ENCODE peak calls at places on chromosomes 13 and 19, in ten cellular contexts. L, M, U, Q, T, Z, D, V, S and N are unnamed samples.

GRCh38 chr13:72530471-72530870 is 197.0 kb downstream of the MZT1 start:
- DNase-seq in L (no peak), M (no peak), U (no peak), Q (no peak), T (peak), Z (no peak), D (no peak), V (no peak), S (no peak), N (no peak)

GRCh38 chr19:4971424-4971793 is 2.5 kb downstream of the KDM4B start:
- DNase-seq in L (no peak), M (no peak), U (no peak), Q (peak), T (peak), Z (no peak), D (peak), V (no peak), S (no peak), N (peak)

GRCh38 chr13:113401452-113402415 is 37.8 kb upstream of the GRTP1 start:
- DNase-seq in L (no peak), M (no peak), U (no peak), Q (no peak), T (no peak), Z (peak), D (no peak), V (no peak), S (no peak), N (no peak)

GRCh38 chr13:84273163-84273562 is 390.9 kb upstream of the SLITRK1 start:
- DNase-seq in L (no peak), M (no peak), U (no peak), Q (no peak), T (no peak), Z (no peak), D (no peak), V (no peak), S (no peak), N (no peak)

GRCh38 chr19:13154911-13155471 is 4.8 kb downstream of the IER2 start:
- DNase-seq in L (peak), M (no peak), U (peak), Q (peak), T (peak), Z (peak), D (peak), V (no peak), S (peak), N (peak)

GRCh38 chr19:5585461-5586299 is 17.9 kb upstream of the TINCR start:
- DNase-seq in L (no peak), M (no peak), U (no peak), Q (peak), T (no peak), Z (no peak), D (peak), V (no peak), S (no peak), N (no peak)

GRCh38 chr19:13981021-13981420 is 25.1 kb downstream of the RFX1 start:
- DNase-seq in L (no peak), M (no peak), U (no peak), Q (no peak), T (no peak), Z (no peak), D (no peak), V (no peak), S (no peak), N (no peak)

GRCh38 chr19:50147462-50148423 is 15.3 kb downstream of the IZUMO2 start:
- DNase-seq in L (peak), M (peak), U (peak), Q (peak), T (peak), Z (peak), D (peak), V (peak), S (peak), N (peak)

GRCh38 chr19:18481505-18482222 is 40.2 kb downstream of the ELL start:
- DNase-seq in L (no peak), M (no peak), U (no peak), Q (no peak), T (no peak), Z (no peak), D (no peak), V (no peak), S (no peak), N (no peak)

GRCh38 chr13:55199132-55199531 is 1941.6 kb upstream of the PRR20A start:
- DNase-seq in L (no peak), M (no peak), U (no peak), Q (no peak), T (peak), Z (no peak), D (no peak), V (no peak), S (peak), N (no peak)

GRCh38 chr13:30276178-30276577 is 31.2 kb downstream of the KATNAL1 start:
- DNase-seq in L (no peak), M (no peak), U (no peak), Q (no peak), T (no peak), Z (no peak), D (no peak), V (no peak), S (no peak), N (no peak)

GRCh38 chr13:34076943-34077703 is 259.2 kb downstream of the RFC3 start:
- DNase-seq in L (no peak), M (no peak), U (no peak), Q (no peak), T (peak), Z (no peak), D (no peak), V (no peak), S (peak), N (peak)
- H3K27ac ChIP-seq in L (no peak), M (no peak), U (no peak), Q (no peak), T (peak), Z (no peak), D (no peak), V (no peak), S (no peak), N (peak)

DNA sequence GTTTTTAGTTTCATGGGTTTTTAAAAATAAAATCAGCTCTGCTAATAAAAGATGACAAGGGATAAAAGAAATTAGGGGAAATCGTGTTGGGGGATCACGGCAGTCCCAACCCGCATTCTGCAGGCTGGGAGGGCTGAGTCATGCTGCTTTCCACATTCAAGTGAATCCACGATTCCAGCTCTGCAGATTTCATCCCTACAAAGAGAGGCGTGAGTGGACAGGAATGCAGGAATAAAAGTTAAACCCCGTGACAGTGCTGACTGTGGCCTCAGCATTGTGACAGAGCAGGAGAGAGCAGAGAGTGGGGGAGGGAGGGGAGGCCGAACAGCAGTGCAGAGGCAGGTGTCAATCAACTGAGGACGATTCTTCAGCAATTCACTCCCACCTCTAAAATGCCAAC is 66.5 kb upstream of the RAP2A start:
- DNase-seq in L (no peak), M (peak), U (no peak), Q (no peak), T (no peak), Z (no peak), D (no peak), V (no peak), S (peak), N (peak)
- H3K27ac ChIP-seq in L (no peak), M (peak), U (no peak), Q (no peak), T (no peak), Z (no peak), D (no peak), V (no peak), S (no peak), N (peak)

GRCh38 chr19:8571006-8571411 is 6.2 kb downstream of the MYO1F start:
- DNase-seq in L (no peak), M (no peak), U (peak), Q (peak), T (peak), Z (no peak), D (peak), V (no peak), S (no peak), N (peak)
- H3K27ac ChIP-seq in L (no peak), M (no peak), U (peak), Q (peak), T (peak), Z (no peak), D (peak), V (no peak), S (no peak), N (peak)

GRCh38 chr19:42327381-42327780 is 1.9 kb downstream of the MEGF8 start:
- DNase-seq in L (no peak), M (no peak), U (no peak), Q (no peak), T (no peak), Z (no peak), D (no peak), V (no peak), S (no peak), N (no peak)

GRCh38 chr19:42325896-42326771 is 699 bp downstream of the MEGF8 start:
- DNase-seq in L (no peak), M (no peak), U (peak), Q (peak), T (no peak), Z (no peak), D (no peak), V (no peak), S (no peak), N (peak)

GRCh38 chr19:42325308-42325895 is at the start of gene MEGF8:
- DNase-seq in L (peak), M (peak), U (peak), Q (peak), T (peak), Z (peak), D (peak), V (peak), S (peak), N (peak)

GRCh38 chr19:42328854-42329253 is 3.4 kb downstream of the MEGF8 start:
- DNase-seq in L (no peak), M (no peak), U (no peak), Q (no peak), T (no peak), Z (no peak), D (no peak), V (no peak), S (no peak), N (no peak)

GRCh38 chr19:42326969-42327368 is 1.5 kb downstream of the MEGF8 start:
- DNase-seq in L (no peak), M (no peak), U (no peak), Q (no peak), T (no peak), Z (no peak), D (no peak), V (no peak), S (no peak), N (no peak)
- H3K27ac ChIP-seq in L (no peak), M (no peak), U (no peak), Q (no peak), T (no peak), Z (no peak), D (no peak), V (no peak), S (no peak), N (no peak)

GRCh38 chr19:29666634-29667389 is 1.6 kb downstream of the PLEKHF1 start:
- DNase-seq in L (no peak), M (no peak), U (peak), Q (peak), T (no peak), Z (peak), D (no peak), V (no peak), S (peak), N (peak)

GRCh38 chr19:29670255-29670654 is 5.0 kb downstream of the PLEKHF1 start:
- DNase-seq in L (no peak), M (no peak), U (no peak), Q (no peak), T (no peak), Z (peak), D (no peak), V (no peak), S (no peak), N (no peak)

GRCh38 chr19:29667390-29667783 is 2.1 kb downstream of the PLEKHF1 start:
- DNase-seq in L (no peak), M (no peak), U (no peak), Q (no peak), T (no peak), Z (peak), D (no peak), V (no peak), S (no peak), N (no peak)

GRCh38 chr19:29667941-29668340 is 2.7 kb downstream of the PLEKHF1 start:
- DNase-seq in L (no peak), M (no peak), U (no peak), Q (peak), T (no peak), Z (peak), D (peak), V (no peak), S (no peak), N (peak)

GRCh38 chr19:29668746-29669609 is 3.7 kb downstream of the PLEKHF1 start:
- DNase-seq in L (no peak), M (no peak), U (no peak), Q (no peak), T (no peak), Z (peak), D (no peak), V (no peak), S (no peak), N (peak)
- H3K27ac ChIP-seq in L (peak), M (no peak), U (peak), Q (peak), T (no peak), Z (no peak), D (peak), V (peak), S (no peak), N (no peak)

GRCh38 chr19:21082011-21082975 is at the start of gene ZNF714:
- DNase-seq in L (peak), M (peak), U (peak), Q (peak), T (peak), Z (peak), D (peak), V (peak), S (peak), N (peak)
- H3K27ac ChIP-seq in L (peak), M (peak), U (peak), Q (peak), T (peak), Z (peak), D (peak), V (no peak), S (peak), N (peak)

DNA sequence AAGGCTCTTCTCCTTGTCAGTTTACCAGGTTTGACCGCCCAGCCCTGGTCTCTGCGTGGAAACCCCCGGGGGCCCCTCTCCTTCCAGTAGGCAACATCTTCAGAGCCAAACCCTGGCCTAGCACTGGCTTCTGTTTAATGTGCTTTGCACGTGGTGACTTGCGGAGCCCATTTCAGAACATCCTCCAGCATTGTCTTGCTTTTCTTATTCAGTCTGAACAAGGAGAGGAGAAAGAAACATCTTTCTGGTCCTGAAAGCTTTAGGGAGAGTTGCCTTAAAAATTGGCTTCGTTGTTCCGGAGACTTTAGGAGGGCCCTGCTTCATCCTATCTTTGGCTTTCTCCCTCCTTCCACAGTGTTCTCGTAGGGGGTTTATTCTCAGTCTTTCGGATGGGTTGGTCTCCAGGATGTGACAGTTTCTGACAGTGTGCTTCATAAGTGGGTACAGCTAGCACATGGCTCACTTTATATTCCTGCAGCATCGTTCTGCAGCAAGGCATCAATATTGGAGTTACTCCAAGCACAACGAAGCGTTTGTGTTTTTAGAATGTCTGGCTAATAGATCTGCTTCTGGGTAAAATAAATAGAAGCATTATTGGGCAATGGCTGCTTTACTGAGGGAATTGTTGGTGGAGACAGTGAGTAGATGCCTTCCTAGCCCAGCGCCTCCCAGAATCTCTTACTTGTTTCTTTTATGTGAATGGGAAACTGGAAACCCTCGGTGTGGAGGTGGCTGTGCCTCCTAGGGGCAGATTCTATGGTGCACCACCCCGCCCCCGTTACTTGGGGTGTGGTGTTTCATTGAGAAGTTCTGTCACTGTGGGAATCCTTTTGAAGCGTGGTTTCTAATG is 1.8 kb downstream of the FARP1 start:
- DNase-seq in L (no peak), M (peak), U (no peak), Q (no peak), T (peak), Z (no peak), D (no peak), V (no peak), S (peak), N (peak)
- H3K27ac ChIP-seq in L (no peak), M (peak), U (peak), Q (no peak), T (peak), Z (peak), D (no peak), V (no peak), S (peak), N (peak)

DNA sequence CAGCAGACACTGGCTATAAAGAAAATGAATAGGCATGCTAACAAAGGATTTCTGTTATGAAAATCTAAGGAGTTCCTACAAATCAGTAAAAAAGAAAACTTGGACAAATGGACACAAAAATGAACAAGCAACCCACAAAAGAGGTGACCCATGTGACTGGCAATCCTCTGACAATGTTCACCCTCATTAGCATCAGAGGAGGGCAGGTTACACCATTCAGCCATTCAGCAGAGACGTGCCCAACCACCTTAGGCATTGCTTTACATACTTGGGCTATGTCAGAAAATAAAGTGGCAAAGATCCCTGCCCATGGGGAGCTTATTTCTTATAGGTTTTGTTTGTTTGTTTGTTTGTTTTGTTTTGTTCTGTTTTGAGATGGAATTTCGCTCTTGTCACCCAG is 46.0 kb downstream of the TNFRSF19 start:
- DNase-seq in L (no peak), M (no peak), U (no peak), Q (no peak), T (no peak), Z (no peak), D (no peak), V (no peak), S (no peak), N (no peak)
- H3K27ac ChIP-seq in L (no peak), M (no peak), U (no peak), Q (no peak), T (no peak), Z (no peak), D (no peak), V (no peak), S (no peak), N (no peak)

DNA sequence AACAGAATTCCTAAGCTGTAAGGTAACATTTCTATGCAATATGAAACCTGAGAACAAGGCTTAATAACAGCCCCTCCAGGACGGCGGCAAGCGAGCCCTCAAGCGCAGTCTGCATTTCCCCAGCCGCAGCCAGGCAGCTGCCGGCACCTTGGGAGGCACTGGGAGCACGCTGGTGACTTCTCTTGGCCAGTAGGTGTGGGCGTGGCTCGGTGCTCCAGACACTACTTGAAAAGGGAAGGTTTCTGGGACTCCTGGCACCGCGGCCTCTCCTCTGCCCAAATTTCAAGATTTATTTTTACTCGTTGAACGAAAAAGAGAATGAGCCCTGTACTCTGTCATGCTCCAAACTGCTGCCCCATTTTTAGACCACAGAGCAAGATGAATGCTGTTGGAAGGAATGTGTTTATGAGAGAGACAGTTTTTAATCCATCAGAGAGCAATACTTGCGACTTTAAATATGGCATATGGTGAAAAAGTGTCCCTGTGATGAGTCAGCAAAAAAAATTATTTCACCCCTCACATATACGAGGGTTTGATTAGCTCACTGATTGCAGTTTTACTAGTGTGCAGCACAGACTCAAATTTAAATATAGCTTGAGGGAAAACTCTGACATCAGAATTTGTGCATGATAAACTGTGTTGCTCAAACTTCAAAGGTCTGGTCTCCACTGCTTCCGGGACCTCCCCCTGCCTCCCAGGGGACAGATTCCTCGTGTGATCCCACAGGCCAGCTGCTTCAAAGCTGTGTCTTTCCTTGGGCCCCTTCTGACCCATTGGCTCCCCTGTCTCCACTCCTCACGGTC is 81.3 kb downstream of the COL4A2 start:
- DNase-seq in L (peak), M (no peak), U (no peak), Q (no peak), T (no peak), Z (peak), D (no peak), V (peak), S (peak), N (peak)
- H3K27ac ChIP-seq in L (peak), M (peak), U (peak), Q (no peak), T (peak), Z (peak), D (no peak), V (peak), S (peak), N (peak)

DNA sequence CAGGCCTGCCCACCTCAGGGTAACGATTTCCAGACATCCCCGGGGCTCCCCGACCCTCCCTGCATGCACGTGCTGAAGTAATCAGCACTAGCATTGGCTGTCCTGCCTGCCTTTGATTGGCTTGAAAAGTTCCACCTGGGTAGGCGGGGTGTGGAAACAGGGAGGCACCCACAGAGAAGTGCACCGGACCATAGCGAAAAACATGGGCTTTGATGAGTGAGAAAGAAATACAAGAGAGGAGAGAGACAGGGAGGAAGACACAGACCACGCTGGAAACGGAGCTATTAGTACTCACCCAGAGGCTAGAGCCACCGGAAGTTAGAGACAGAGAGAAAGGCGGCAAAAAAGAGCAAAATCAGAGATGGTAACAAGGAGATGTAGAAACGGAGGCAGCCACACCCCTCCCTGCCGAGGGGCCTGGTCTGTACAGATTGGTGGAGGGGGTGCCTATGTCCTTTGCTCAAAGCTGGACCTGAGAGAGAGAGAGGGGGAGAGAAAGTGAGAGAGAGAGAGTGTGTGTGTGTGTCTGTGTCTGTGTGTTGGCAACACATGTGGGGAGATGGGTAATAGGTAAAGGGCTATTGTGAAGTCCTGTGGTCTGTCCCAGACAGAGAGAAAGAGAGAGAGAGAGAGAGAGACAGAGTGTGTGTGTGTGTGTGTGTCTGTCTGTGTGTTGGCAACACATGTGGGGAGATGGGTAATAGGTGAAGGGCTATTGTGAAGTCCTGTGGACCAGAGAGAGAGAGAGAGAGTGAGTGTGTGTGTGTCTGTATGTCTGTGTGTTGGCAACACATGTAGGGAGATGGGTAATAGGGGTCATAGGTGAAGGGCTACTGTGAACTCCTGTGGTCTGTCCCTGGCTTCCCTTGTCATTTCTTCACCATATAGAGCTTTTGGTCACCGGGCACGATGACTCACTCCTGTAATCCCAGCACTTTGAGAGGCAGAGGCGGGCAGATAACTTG is 2.9 kb downstream of the CGB3 start:
- DNase-seq in L (no peak), M (no peak), U (no peak), Q (no peak), T (peak), Z (no peak), D (no peak), V (no peak), S (no peak), N (peak)
- H3K27ac ChIP-seq in L (no peak), M (no peak), U (no peak), Q (no peak), T (no peak), Z (no peak), D (no peak), V (no peak), S (no peak), N (no peak)